ENCODE peak calls at places on chromosomes 1 and 21, in ten cellular contexts. One of them, this sample, is unnamed.
A peak's percentile ranks its signal among the peaks of the same experiment; 100 is the strongest.

GRCh38 chr1:64920936-64921589 is 45.3 kb downstream of the JAK1 start:
- DNase-seq in choroid plexus epithelial cell: peak; percentile 79
- DNase-seq in GM13977: no peak
- DNase-seq in GM12892: no peak
- DNase-seq in NCI-H774: no peak
- DNase-seq in mesendoderm: no peak
- DNase-seq in T-helper 17 cell: no peak
- DNase-seq in NCI-H1092: no peak
- DNase-seq in NCI-H146: no peak
- DNase-seq in activated T-cell treated with anti-CD3 and anti-CD28 coated beads for 4 hours: no peak
- DNase-seq in this sample: no peak

GRCh38 chr1:116403506-116404136 is 30.6 kb downstream of the ATP1A1 start:
- DNase-seq in choroid plexus epithelial cell: no peak
- DNase-seq in GM13977: no peak
- DNase-seq in GM12892: no peak
- DNase-seq in NCI-H774: no peak
- DNase-seq in mesendoderm: no peak
- DNase-seq in T-helper 17 cell: no peak
- DNase-seq in NCI-H1092: no peak
- DNase-seq in NCI-H146: no peak
- DNase-seq in activated T-cell treated with anti-CD3 and anti-CD28 coated beads for 4 hours: no peak
- DNase-seq in this sample: no peak

GRCh38 chr1:8016244-8017241 is 9.6 kb downstream of the ERRFI1 start:
- DNase-seq in choroid plexus epithelial cell: peak; percentile 48
- DNase-seq in GM13977: no peak
- DNase-seq in GM12892: no peak
- DNase-seq in NCI-H774: no peak
- DNase-seq in mesendoderm: no peak
- DNase-seq in T-helper 17 cell: no peak
- DNase-seq in NCI-H1092: no peak
- DNase-seq in NCI-H146: no peak
- DNase-seq in activated T-cell treated with anti-CD3 and anti-CD28 coated beads for 4 hours: no peak
- DNase-seq in this sample: no peak

GRCh38 chr1:184056921-184057496 is 5.5 kb downstream of the TSEN15 start:
- DNase-seq in choroid plexus epithelial cell: peak; percentile 80
- DNase-seq in GM13977: no peak
- DNase-seq in GM12892: no peak
- DNase-seq in NCI-H774: no peak
- DNase-seq in mesendoderm: peak; percentile 84
- DNase-seq in T-helper 17 cell: no peak
- DNase-seq in NCI-H1092: no peak
- DNase-seq in NCI-H146: no peak
- DNase-seq in activated T-cell treated with anti-CD3 and anti-CD28 coated beads for 4 hours: no peak
- DNase-seq in this sample: no peak

GRCh38 chr1:7448986-7449385 is 322.1 kb upstream of the VAMP3 start:
- DNase-seq in choroid plexus epithelial cell: no peak
- DNase-seq in GM13977: no peak
- DNase-seq in GM12892: no peak
- DNase-seq in NCI-H774: no peak
- DNase-seq in mesendoderm: no peak
- DNase-seq in T-helper 17 cell: no peak
- DNase-seq in NCI-H1092: no peak
- DNase-seq in NCI-H146: no peak
- DNase-seq in activated T-cell treated with anti-CD3 and anti-CD28 coated beads for 4 hours: no peak
- DNase-seq in this sample: no peak

GRCh38 chr1:32811917-32812316 is 5.2 kb downstream of the YARS1 start:
- DNase-seq in choroid plexus epithelial cell: no peak
- DNase-seq in GM13977: no peak
- DNase-seq in GM12892: no peak
- DNase-seq in NCI-H774: no peak
- DNase-seq in mesendoderm: no peak
- DNase-seq in T-helper 17 cell: no peak
- DNase-seq in NCI-H1092: no peak
- DNase-seq in NCI-H146: no peak
- DNase-seq in activated T-cell treated with anti-CD3 and anti-CD28 coated beads for 4 hours: no peak
- DNase-seq in this sample: no peak

GRCh38 chr1:99986656-99987225 is 16.9 kb downstream of the SLC35A3 start:
- DNase-seq in choroid plexus epithelial cell: no peak
- DNase-seq in GM13977: no peak
- DNase-seq in GM12892: no peak
- DNase-seq in NCI-H774: no peak
- DNase-seq in mesendoderm: no peak
- DNase-seq in T-helper 17 cell: no peak
- DNase-seq in NCI-H1092: no peak
- DNase-seq in NCI-H146: no peak
- DNase-seq in activated T-cell treated with anti-CD3 and anti-CD28 coated beads for 4 hours: no peak
- DNase-seq in this sample: no peak

GRCh38 chr1:44661786-44662682 is 12.2 kb downstream of the TMEM53 start:
- DNase-seq in choroid plexus epithelial cell: no peak
- DNase-seq in GM13977: no peak
- DNase-seq in GM12892: no peak
- DNase-seq in NCI-H774: peak; percentile 54
- DNase-seq in mesendoderm: no peak
- DNase-seq in T-helper 17 cell: no peak
- DNase-seq in NCI-H1092: no peak
- DNase-seq in NCI-H146: peak; percentile 3
- DNase-seq in activated T-cell treated with anti-CD3 and anti-CD28 coated beads for 4 hours: no peak
- DNase-seq in this sample: no peak

GRCh38 chr1:208264469-208265126 is 20.4 kb upstream of the PLXNA2 start:
- DNase-seq in choroid plexus epithelial cell: no peak
- DNase-seq in GM13977: no peak
- DNase-seq in GM12892: no peak
- DNase-seq in NCI-H774: no peak
- DNase-seq in mesendoderm: no peak
- DNase-seq in T-helper 17 cell: no peak
- DNase-seq in NCI-H1092: no peak
- DNase-seq in NCI-H146: no peak
- DNase-seq in activated T-cell treated with anti-CD3 and anti-CD28 coated beads for 4 hours: no peak
- DNase-seq in this sample: no peak

GRCh38 chr1:37448185-37448584 is 26.2 kb upstream of the ZC3H12A start:
- DNase-seq in choroid plexus epithelial cell: no peak
- DNase-seq in GM13977: no peak
- DNase-seq in GM12892: no peak
- DNase-seq in NCI-H774: no peak
- DNase-seq in mesendoderm: no peak
- DNase-seq in T-helper 17 cell: no peak
- DNase-seq in NCI-H1092: no peak
- DNase-seq in NCI-H146: no peak
- DNase-seq in activated T-cell treated with anti-CD3 and anti-CD28 coated beads for 4 hours: no peak
- DNase-seq in this sample: no peak

GRCh38 chr1:207845109-207845508 is 65.8 kb downstream of the CD34 start:
- DNase-seq in choroid plexus epithelial cell: no peak
- DNase-seq in GM13977: no peak
- DNase-seq in GM12892: no peak
- DNase-seq in NCI-H774: no peak
- DNase-seq in mesendoderm: no peak
- DNase-seq in T-helper 17 cell: no peak
- DNase-seq in NCI-H1092: no peak
- DNase-seq in NCI-H146: no peak
- DNase-seq in activated T-cell treated with anti-CD3 and anti-CD28 coated beads for 4 hours: no peak
- DNase-seq in this sample: no peak

GRCh38 chr1:244311784-244312532 is 139.8 kb downstream of the ADSS2 start:
- DNase-seq in choroid plexus epithelial cell: no peak
- DNase-seq in GM13977: no peak
- DNase-seq in GM12892: no peak
- DNase-seq in NCI-H774: no peak
- DNase-seq in mesendoderm: no peak
- DNase-seq in T-helper 17 cell: no peak
- DNase-seq in NCI-H1092: no peak
- DNase-seq in NCI-H146: no peak
- DNase-seq in activated T-cell treated with anti-CD3 and anti-CD28 coated beads for 4 hours: no peak
- DNase-seq in this sample: no peak

GRCh38 chr1:222387020-222387816 is 160.7 kb downstream of the HHIPL2 start:
- DNase-seq in choroid plexus epithelial cell: no peak
- DNase-seq in GM13977: no peak
- DNase-seq in GM12892: no peak
- DNase-seq in NCI-H774: no peak
- DNase-seq in mesendoderm: peak; percentile 81
- DNase-seq in T-helper 17 cell: no peak
- DNase-seq in NCI-H1092: no peak
- DNase-seq in NCI-H146: peak; percentile 34
- DNase-seq in activated T-cell treated with anti-CD3 and anti-CD28 coated beads for 4 hours: no peak
- DNase-seq in this sample: no peak

GRCh38 chr1:199123615-199124014 is 484.8 kb downstream of the PTPRC start:
- DNase-seq in choroid plexus epithelial cell: peak; percentile 26
- DNase-seq in GM13977: no peak
- DNase-seq in GM12892: no peak
- DNase-seq in NCI-H774: no peak
- DNase-seq in mesendoderm: no peak
- DNase-seq in T-helper 17 cell: no peak
- DNase-seq in NCI-H1092: no peak
- DNase-seq in NCI-H146: no peak
- DNase-seq in activated T-cell treated with anti-CD3 and anti-CD28 coated beads for 4 hours: no peak
- DNase-seq in this sample: no peak

GRCh38 chr1:217106231-217106630 is 383.0 kb upstream of the ESRRG start:
- DNase-seq in choroid plexus epithelial cell: peak; percentile 17
- DNase-seq in GM13977: no peak
- DNase-seq in GM12892: no peak
- DNase-seq in NCI-H774: no peak
- DNase-seq in mesendoderm: no peak
- DNase-seq in T-helper 17 cell: no peak
- DNase-seq in NCI-H1092: no peak
- DNase-seq in NCI-H146: no peak
- DNase-seq in activated T-cell treated with anti-CD3 and anti-CD28 coated beads for 4 hours: no peak
- DNase-seq in this sample: no peak

GRCh38 chr1:91900538-91900937 is 14.6 kb upstream of the TGFBR3 start:
- DNase-seq in choroid plexus epithelial cell: peak; percentile 96
- DNase-seq in GM13977: no peak
- DNase-seq in GM12892: no peak
- DNase-seq in NCI-H774: no peak
- DNase-seq in mesendoderm: no peak
- DNase-seq in T-helper 17 cell: no peak
- DNase-seq in NCI-H1092: no peak
- DNase-seq in NCI-H146: no peak
- DNase-seq in activated T-cell treated with anti-CD3 and anti-CD28 coated beads for 4 hours: no peak
- DNase-seq in this sample: no peak

GRCh38 chr1:153916297-153916696 is 6.5 kb downstream of the GATAD2B start:
- DNase-seq in choroid plexus epithelial cell: no peak
- DNase-seq in GM13977: no peak
- DNase-seq in GM12892: no peak
- DNase-seq in NCI-H774: no peak
- DNase-seq in mesendoderm: no peak
- DNase-seq in T-helper 17 cell: no peak
- DNase-seq in NCI-H1092: no peak
- DNase-seq in NCI-H146: no peak
- DNase-seq in activated T-cell treated with anti-CD3 and anti-CD28 coated beads for 4 hours: no peak
- DNase-seq in this sample: no peak

GRCh38 chr1:190286111-190286510 is 191.6 kb downstream of the BRINP3 start:
- DNase-seq in choroid plexus epithelial cell: no peak
- DNase-seq in GM13977: no peak
- DNase-seq in GM12892: no peak
- DNase-seq in NCI-H774: no peak
- DNase-seq in mesendoderm: no peak
- DNase-seq in T-helper 17 cell: no peak
- DNase-seq in NCI-H1092: no peak
- DNase-seq in NCI-H146: no peak
- DNase-seq in activated T-cell treated with anti-CD3 and anti-CD28 coated beads for 4 hours: no peak
- DNase-seq in this sample: no peak

GRCh38 chr1:205716371-205717132 is 33.4 kb downstream of the NUCKS1 start:
- DNase-seq in choroid plexus epithelial cell: no peak
- DNase-seq in GM13977: no peak
- DNase-seq in GM12892: no peak
- DNase-seq in NCI-H774: no peak
- DNase-seq in mesendoderm: no peak
- DNase-seq in T-helper 17 cell: no peak
- DNase-seq in NCI-H1092: no peak
- DNase-seq in NCI-H146: no peak
- DNase-seq in activated T-cell treated with anti-CD3 and anti-CD28 coated beads for 4 hours: no peak
- DNase-seq in this sample: no peak

GRCh38 chr21:33899199-33899598 is 16.4 kb downstream of the ATP5PO start:
- DNase-seq in choroid plexus epithelial cell: peak; percentile 26
- DNase-seq in GM13977: no peak
- DNase-seq in GM12892: no peak
- DNase-seq in NCI-H774: no peak
- DNase-seq in mesendoderm: no peak
- DNase-seq in T-helper 17 cell: no peak
- DNase-seq in NCI-H1092: no peak
- DNase-seq in NCI-H146: no peak
- DNase-seq in activated T-cell treated with anti-CD3 and anti-CD28 coated beads for 4 hours: no peak
- DNase-seq in this sample: no peak

GRCh38 chr1:25573591-25573930 is 30.2 kb downstream of the LDLRAP1 start:
- DNase-seq in choroid plexus epithelial cell: no peak
- DNase-seq in GM13977: no peak
- DNase-seq in GM12892: no peak
- DNase-seq in NCI-H774: no peak
- DNase-seq in mesendoderm: no peak
- DNase-seq in T-helper 17 cell: no peak
- DNase-seq in NCI-H1092: no peak
- DNase-seq in NCI-H146: peak; percentile 56
- DNase-seq in activated T-cell treated with anti-CD3 and anti-CD28 coated beads for 4 hours: no peak
- DNase-seq in this sample: no peak

GRCh38 chr1:181251713-181252075 is 163.2 kb downstream of the IER5 start:
- DNase-seq in choroid plexus epithelial cell: no peak
- DNase-seq in GM13977: no peak
- DNase-seq in GM12892: no peak
- DNase-seq in NCI-H774: no peak
- DNase-seq in mesendoderm: peak; percentile 9
- DNase-seq in T-helper 17 cell: no peak
- DNase-seq in NCI-H1092: no peak
- DNase-seq in NCI-H146: peak; percentile 58
- DNase-seq in activated T-cell treated with anti-CD3 and anti-CD28 coated beads for 4 hours: no peak
- DNase-seq in this sample: no peak

GRCh38 chr1:74811421-74812179 is 78.6 kb downstream of the TYW3 start:
- DNase-seq in choroid plexus epithelial cell: no peak
- DNase-seq in GM13977: peak; percentile 6
- DNase-seq in GM12892: no peak
- DNase-seq in NCI-H774: peak; percentile 40
- DNase-seq in mesendoderm: no peak
- DNase-seq in T-helper 17 cell: no peak
- DNase-seq in NCI-H1092: peak; percentile 39
- DNase-seq in NCI-H146: peak; percentile 10
- DNase-seq in activated T-cell treated with anti-CD3 and anti-CD28 coated beads for 4 hours: no peak
- DNase-seq in this sample: no peak

GRCh38 chr1:38444311-38444710 is 397.7 kb upstream of the POU3F1 start:
- DNase-seq in choroid plexus epithelial cell: peak; percentile 53
- DNase-seq in GM13977: no peak
- DNase-seq in GM12892: no peak
- DNase-seq in NCI-H774: no peak
- DNase-seq in mesendoderm: no peak
- DNase-seq in T-helper 17 cell: no peak
- DNase-seq in NCI-H1092: no peak
- DNase-seq in NCI-H146: no peak
- DNase-seq in activated T-cell treated with anti-CD3 and anti-CD28 coated beads for 4 hours: no peak
- DNase-seq in this sample: no peak

GRCh38 chr1:150692720-150693119 is 4.2 kb downstream of the GOLPH3L start:
- DNase-seq in choroid plexus epithelial cell: no peak
- DNase-seq in GM13977: no peak
- DNase-seq in GM12892: no peak
- DNase-seq in NCI-H774: no peak
- DNase-seq in mesendoderm: no peak
- DNase-seq in T-helper 17 cell: no peak
- DNase-seq in NCI-H1092: no peak
- DNase-seq in NCI-H146: no peak
- DNase-seq in activated T-cell treated with anti-CD3 and anti-CD28 coated beads for 4 hours: no peak
- DNase-seq in this sample: no peak

GRCh38 chr1:201336711-201337450 is 40.6 kb downstream of the TNNT2 start:
- DNase-seq in choroid plexus epithelial cell: no peak
- DNase-seq in GM13977: no peak
- DNase-seq in GM12892: no peak
- DNase-seq in NCI-H774: no peak
- DNase-seq in mesendoderm: no peak
- DNase-seq in T-helper 17 cell: no peak
- DNase-seq in NCI-H1092: no peak
- DNase-seq in NCI-H146: no peak
- DNase-seq in activated T-cell treated with anti-CD3 and anti-CD28 coated beads for 4 hours: no peak
- DNase-seq in this sample: no peak

GRCh38 chr1:75501565-75501964 is 109.3 kb downstream of the SLC44A5 start:
- DNase-seq in choroid plexus epithelial cell: no peak
- DNase-seq in GM13977: no peak
- DNase-seq in GM12892: no peak
- DNase-seq in NCI-H774: no peak
- DNase-seq in mesendoderm: no peak
- DNase-seq in T-helper 17 cell: no peak
- DNase-seq in NCI-H1092: no peak
- DNase-seq in NCI-H146: peak; percentile 13
- DNase-seq in activated T-cell treated with anti-CD3 and anti-CD28 coated beads for 4 hours: no peak
- DNase-seq in this sample: no peak

GRCh38 chr1:94025383-94026340 is 95.3 kb downstream of the ABCA4 start:
- DNase-seq in choroid plexus epithelial cell: peak; percentile 90
- DNase-seq in GM13977: peak; percentile 51
- DNase-seq in GM12892: no peak
- DNase-seq in NCI-H774: peak; percentile 68
- DNase-seq in mesendoderm: peak; percentile 67
- DNase-seq in T-helper 17 cell: no peak
- DNase-seq in NCI-H1092: peak; percentile 19
- DNase-seq in NCI-H146: peak; percentile 20
- DNase-seq in activated T-cell treated with anti-CD3 and anti-CD28 coated beads for 4 hours: no peak
- DNase-seq in this sample: no peak